ENCODE peak calls at places on chromosomes 13 and 19, in nine cellular contexts. B is OCI-LY7, Q is hepatocyte, A is PC-3, F is HCT116, K is SK-N-SH, M is MM.1S, P is Karpas-422, V is GM23248. X is an unnamed sample.

GRCh38 chr13:99471231-99472202 is 29.8 kb upstream of the TM9SF2 start:
- DNase-seq in V (peak; percentile 77), P (no peak), F (no peak), Q (no peak), M (no peak), A (peak; percentile 65), K (no peak), B (no peak), X (no peak)

GRCh38 chr19:47275866-47276461 is 1.3 kb downstream of the INAFM1 start:
- DNase-seq in B (no peak), Q (no peak), K (no peak), M (no peak), F (no peak), A (no peak), V (peak; percentile 91), P (no peak), X (no peak)

GRCh38 chr13:77028202-77028601 is 1.2 kb upstream of the FBXL3 start:
- DNase-seq in F (no peak), P (no peak), V (peak; percentile 76), Q (peak; percentile 10), K (no peak), B (no peak), M (no peak), A (no peak), X (no peak)

GRCh38 chr13:41634407-41634806 is 177.1 kb downstream of the RGCC start:
- DNase-seq in M (no peak), Q (no peak), B (no peak), V (no peak), K (no peak), P (no peak), F (no peak), A (no peak), X (no peak)

GRCh38 chr19:406121-406711 is 2.7 kb downstream of the C2CD4C start:
- DNase-seq in P (no peak), A (no peak), V (no peak), F (no peak), Q (no peak), K (no peak), M (no peak), B (no peak), X (no peak)

GRCh38 chr13:102295316-102296048 is 106.4 kb downstream of the FGF14 start:
- DNase-seq in F (no peak), M (no peak), A (no peak), V (peak; percentile 67), K (no peak), B (no peak), Q (no peak), P (no peak), X (no peak)

GRCh38 chr13:98986226-98986846 is 8.5 kb upstream of the DOCK9 start:
- DNase-seq in P (no peak), Q (peak; percentile 25), V (no peak), M (no peak), K (no peak), F (no peak), B (no peak), A (no peak), X (no peak)

GRCh38 chr19:3343619-3344502 is 22.5 kb upstream of the NFIC start:
- DNase-seq in P (peak; percentile 81), M (no peak), B (peak; percentile 24), V (peak; percentile 95), K (peak; percentile 97), Q (no peak), A (peak; percentile 89), F (peak; percentile 87), X (peak; percentile 64)

GRCh38 chr13:57992416-57992815 is 360.9 kb downstream of the PCDH17 start:
- DNase-seq in M (no peak), B (no peak), F (no peak), Q (no peak), P (no peak), A (no peak), K (no peak), V (no peak), X (no peak)

GRCh38 chr13:47420568-47420967 is 523.7 kb upstream of the HTR2A start:
- DNase-seq in P (no peak), K (no peak), F (no peak), A (peak; percentile 72), Q (no peak), V (peak; percentile 51), B (no peak), M (no peak), X (no peak)

GRCh38 chr13:94708971-94709614 is 3.3 kb downstream of the SOX21 start:
- DNase-seq in V (no peak), F (no peak), M (no peak), P (no peak), B (no peak), A (no peak), Q (no peak), K (no peak), X (no peak)

GRCh38 chr19:5397804-5398692 is 57.2 kb upstream of the ZNRF4 start:
- DNase-seq in V (peak; percentile 55), A (peak; percentile 37), B (peak; percentile 30), Q (peak; percentile 43), M (no peak), P (peak; percentile 66), K (peak; percentile 81), F (no peak), X (no peak)

GRCh38 chr19:51777570-51778460 is 16.8 kb downstream of the FPR2 start:
- DNase-seq in F (peak; percentile 83), M (peak; percentile 46), A (peak; percentile 87), P (peak; percentile 93), K (peak; percentile 66), B (peak; percentile 81), V (peak; percentile 85), Q (peak; percentile 91), X (peak; percentile 63)

GRCh38 chr13:35874704-35875103 is 256.5 kb downstream of the DCLK1 start:
- DNase-seq in P (no peak), K (no peak), V (no peak), A (no peak), F (no peak), Q (no peak), B (no peak), M (no peak), X (no peak)

GRCh38 chr13:35881360-35881759 is 249.8 kb downstream of the DCLK1 start:
- DNase-seq in F (no peak), Q (no peak), P (no peak), K (no peak), M (no peak), V (peak; percentile 27), A (no peak), B (no peak), X (no peak)

GRCh38 chr13:35876601-35877000 is 254.6 kb downstream of the DCLK1 start:
- DNase-seq in P (no peak), B (no peak), Q (no peak), M (no peak), A (no peak), V (peak; percentile 24), K (no peak), F (no peak), X (no peak)

GRCh38 chr13:35882722-35883497 is 248.3 kb downstream of the DCLK1 start:
- DNase-seq in V (no peak), P (no peak), B (no peak), F (no peak), Q (no peak), A (peak; percentile 35), M (no peak), K (no peak), X (no peak)

GRCh38 chr13:35879111-35879510 is 252.1 kb downstream of the DCLK1 start:
- DNase-seq in Q (no peak), F (no peak), V (no peak), P (no peak), K (no peak), M (peak; percentile 28), B (no peak), A (no peak), X (no peak)
- H3K9me2 ChIP-seq in Q (no peaks in the 10 kb centered on the region), F (no peaks in the 10 kb centered on the region), V (no peaks in the 10 kb centered on the region), P (no peaks in the 10 kb centered on the region), K (no peaks in the 10 kb centered on the region), M (no peaks in the 10 kb centered on the region), B (no peaks in the 10 kb centered on the region), A (no peaks in the 10 kb centered on the region), X (no peaks in the 10 kb centered on the region)

DNA sequence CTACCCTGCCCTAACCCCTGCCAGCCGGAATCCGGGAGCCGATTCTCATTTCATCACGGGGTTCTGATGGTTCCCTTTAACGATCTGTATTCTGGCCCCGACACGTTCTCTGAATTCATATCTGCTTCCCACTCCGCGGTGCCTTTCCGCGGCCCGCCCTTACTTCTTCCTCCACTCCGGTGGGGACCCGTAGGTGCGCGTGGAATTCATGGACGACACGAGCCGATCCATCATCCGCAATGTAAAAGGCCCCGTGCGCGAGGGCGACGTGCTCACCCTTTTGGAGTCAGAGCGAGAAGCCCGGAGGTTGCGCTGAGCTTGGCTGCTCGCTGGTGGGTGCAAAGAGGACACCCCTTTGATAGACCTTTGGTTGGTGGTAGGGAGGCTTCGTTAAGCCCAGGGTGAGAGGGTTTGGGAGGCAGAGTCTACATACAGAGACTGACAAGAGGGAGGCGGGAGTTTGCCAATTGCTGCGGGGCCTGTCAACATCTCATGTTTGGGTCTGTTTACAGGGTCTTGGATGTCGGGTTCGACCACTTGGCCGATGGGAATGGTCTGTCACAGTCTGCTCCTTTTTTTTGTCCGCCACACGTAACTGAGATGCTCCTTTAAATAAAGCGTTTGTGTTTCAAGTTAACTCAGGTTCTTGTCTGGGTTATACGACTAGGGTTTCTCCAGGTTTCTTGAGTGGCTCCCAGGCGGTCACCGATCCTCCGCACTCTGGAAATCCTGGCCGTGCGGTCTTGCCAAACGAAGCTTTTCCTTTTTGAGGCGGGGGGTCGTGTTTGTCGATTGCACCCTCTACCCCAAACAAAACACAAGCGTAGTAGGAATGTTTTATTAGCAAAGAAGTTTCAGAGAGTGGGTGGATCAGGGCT is 703 bp downstream of the RPS28 start:
- DNase-seq in P (no peak), V (peak; percentile 51), Q (no peak), A (no peak), M (no peak), F (no peak), K (no peak), B (peak; percentile 22), X (no peak)
- H3K4me1 ChIP-seq in P (peaks cover 40% of the 10 kb centered on the region), V (peaks cover 26% of the 10 kb centered on the region), Q (peaks cover 15% of the 10 kb centered on the region), A (peaks cover 19% of the 10 kb centered on the region), M (peaks cover 8% of the 10 kb centered on the region), F (peaks cover 25% of the 10 kb centered on the region), K (peaks cover 16% of the 10 kb centered on the region), B (peaks cover 50% of the 10 kb centered on the region), X (peaks cover 20% of the 10 kb centered on the region)

DNA sequence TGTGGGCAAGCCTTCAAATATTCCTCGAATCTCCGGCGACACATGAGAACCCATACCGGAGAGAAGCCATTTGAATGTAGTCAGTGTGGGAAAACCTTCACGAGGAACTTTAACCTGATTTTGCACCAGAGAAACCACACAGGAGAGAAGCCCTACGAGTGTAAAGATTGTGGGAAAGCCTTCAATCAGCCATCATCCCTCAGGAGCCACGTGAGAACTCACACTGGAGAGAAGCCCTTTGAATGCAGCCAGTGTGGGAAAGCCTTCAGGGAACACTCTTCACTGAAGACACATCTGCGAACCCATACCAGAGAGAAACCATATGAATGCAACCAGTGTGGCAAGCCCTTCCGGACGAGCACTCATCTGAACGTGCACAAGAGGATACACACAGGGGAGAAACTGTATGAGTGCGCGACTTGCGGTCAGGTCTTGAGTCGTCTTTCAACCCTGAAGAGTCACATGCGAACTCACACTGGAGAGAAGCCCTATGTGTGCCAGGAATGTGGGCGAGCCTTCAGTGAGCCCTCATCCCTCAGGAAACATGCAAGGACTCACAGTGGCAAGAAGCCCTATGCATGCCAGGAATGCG is 28.8 kb downstream of the ZNF333 start:
- DNase-seq in F (no peak), P (no peak), A (no peak), V (peak; percentile 6), K (no peak), Q (no peak), M (no peak), B (no peak), X (no peak)
- H3K9me3 ChIP-seq in F (peaks cover 35% of the 10 kb centered on the region), P (peaks cover 42% of the 10 kb centered on the region), A (peaks cover 39% of the 10 kb centered on the region), V (peaks cover 3% of the 10 kb centered on the region), K (peaks cover 39% of the 10 kb centered on the region), Q (peaks cover 47% of the 10 kb centered on the region), M (no peaks in the 10 kb centered on the region), B (peaks cover 39% of the 10 kb centered on the region), X (peaks cover 45% of the 10 kb centered on the region)

GRCh38 chr19:31408460-31409124 is 59.4 kb upstream of the TSHZ3 start:
- DNase-seq in Q (peak; percentile 38), P (no peak), V (peak; percentile 90), F (no peak), B (no peak), A (peak; percentile 36), M (no peak), K (no peak), X (no peak)
- H3K9me2 ChIP-seq in Q (no peaks in the 10 kb centered on the region), P (no peaks in the 10 kb centered on the region), V (no peaks in the 10 kb centered on the region), F (no peaks in the 10 kb centered on the region), B (no peaks in the 10 kb centered on the region), A (no peaks in the 10 kb centered on the region), M (no peaks in the 10 kb centered on the region), K (no peaks in the 10 kb centered on the region), X (no peaks in the 10 kb centered on the region)

X was measured in PC-9.